ENCODE peak calls at places on chromosomes 16 and 17, in nine cellular contexts. D, G, Y, X, S, F, I, U and M are unnamed samples. For H3K36me3, the result is how much of the 10 kb centered on the place peaks cover.

GRCh38 chr16:28326881-28327610 is 34.7 kb downstream of the SBK1 start:
- DNase-seq in D (peak), G (no peak), Y (peak), X (peak), S (peak), F (peak), I (peak), U (no peak), M (peak)

GRCh38 chr17:40306395-40306794 is 2.6 kb upstream of the RARA start:
- DNase-seq in D (no peak), G (no peak), Y (no peak), X (no peak), S (no peak), F (no peak), I (no peak), U (peak), M (no peak)

GRCh38 chr16:2515180-2515803 is 1.5 kb downstream of the ATP6V0C start:
- DNase-seq in D (no peak), G (no peak), Y (no peak), X (no peak), S (no peak), F (peak), I (no peak), U (no peak), M (no peak)

GRCh38 chr17:5785867-5786509 is 201.7 kb upstream of the NLRP1 start:
- DNase-seq in D (peak), G (no peak), Y (peak), X (no peak), S (no peak), F (no peak), I (no peak), U (no peak), M (no peak)

GRCh38 chr16:4361944-4362311 is 9.7 kb upstream of the VASN start:
- DNase-seq in D (no peak), G (no peak), Y (no peak), X (no peak), S (no peak), F (peak), I (no peak), U (no peak), M (no peak)

GRCh38 chr16:72934661-72935403 is 113.1 kb downstream of the ZFHX3 start:
- DNase-seq in D (no peak), G (no peak), Y (no peak), X (no peak), S (no peak), F (no peak), I (peak), U (no peak), M (no peak)

GRCh38 chr17:70865993-70866804 is 696.9 kb downstream of the KCNJ2 start:
- DNase-seq in D (no peak), G (no peak), Y (peak), X (no peak), S (no peak), F (no peak), I (no peak), U (no peak), M (no peak)

GRCh38 chr17:55620945-55621344 is 101.7 kb downstream of the TMEM100 start:
- DNase-seq in D (no peak), G (no peak), Y (no peak), X (no peak), S (no peak), F (no peak), I (no peak), U (no peak), M (no peak)

GRCh38 chr17:81066072-81066471 is 31.1 kb downstream of the BAIAP2 start:
- DNase-seq in D (peak), G (peak), Y (no peak), X (no peak), S (no peak), F (no peak), I (no peak), U (no peak), M (no peak)

GRCh38 chr17:45155029-45155428 is 6.6 kb upstream of the HEXIM2 start:
- DNase-seq in D (no peak), G (no peak), Y (no peak), X (no peak), S (no peak), F (no peak), I (no peak), U (no peak), M (no peak)

GRCh38 chr16:86075839-86076440 is 177.0 kb downstream of the IRF8 start:
- DNase-seq in D (no peak), G (no peak), Y (no peak), X (no peak), S (no peak), F (peak), I (no peak), U (no peak), M (no peak)

GRCh38 chr16:49716268-49716667 is 139.6 kb downstream of the ZNF423 start:
- DNase-seq in D (no peak), G (no peak), Y (no peak), X (no peak), S (no peak), F (no peak), I (no peak), U (no peak), M (no peak)

GRCh38 chr16:85475233-85475632 is 137.9 kb upstream of the GSE1 start:
- DNase-seq in D (no peak), G (no peak), Y (no peak), X (no peak), S (no peak), F (no peak), I (no peak), U (no peak), M (no peak)

GRCh38 chr16:62077998-62078397 is 41.8 kb upstream of the CDH8 start:
- DNase-seq in D (peak), G (no peak), Y (peak), X (no peak), S (no peak), F (no peak), I (no peak), U (no peak), M (no peak)

GRCh38 chr17:80924111-80924806 is 67.4 kb upstream of the CHMP6 start:
- DNase-seq in D (no peak), G (no peak), Y (no peak), X (no peak), S (no peak), F (peak), I (peak), U (no peak), M (no peak)

GRCh38 chr16:85452364-85453178 is 160.6 kb upstream of the GSE1 start:
- DNase-seq in D (no peak), G (no peak), Y (no peak), X (no peak), S (no peak), F (no peak), I (no peak), U (no peak), M (no peak)

GRCh38 chr16:63922563-63922962 is 1199.3 kb downstream of the CDH11 start:
- DNase-seq in D (no peak), G (no peak), Y (no peak), X (no peak), S (no peak), F (no peak), I (no peak), U (no peak), M (no peak)

GRCh38 chr16:86243571-86244154 is 266.7 kb upstream of the FOXF1 start:
- DNase-seq in D (no peak), G (no peak), Y (no peak), X (peak), S (no peak), F (no peak), I (no peak), U (no peak), M (no peak)

GRCh38 chr17:64385187-64386083 is 5.2 kb downstream of the PECAM1 start:
- DNase-seq in D (peak), G (no peak), Y (peak), X (no peak), S (peak), F (peak), I (peak), U (peak), M (no peak)

GRCh38 chr16:1408171-1408837 is 6.2 kb downstream of the UNKL start:
- DNase-seq in D (peak), G (peak), Y (peak), X (peak), S (peak), F (peak), I (peak), U (peak), M (peak)

GRCh38 chr16:79110953-79111352 is 489.6 kb downstream of the MAF start:
- DNase-seq in D (no peak), G (no peak), Y (no peak), X (no peak), S (no peak), F (no peak), I (no peak), U (no peak), M (no peak)

GRCh38 chr17:19744922-19745757 is 3.0 kb downstream of the ALDH3A1 start:
- DNase-seq in D (peak), G (peak), Y (peak), X (peak), S (peak), F (peak), I (peak), U (peak), M (peak)

GRCh38 chr17:59027750-59028149 is 78.9 kb downstream of the TRIM37 start:
- DNase-seq in D (no peak), G (no peak), Y (no peak), X (no peak), S (no peak), F (no peak), I (no peak), U (no peak), M (no peak)

GRCh38 chr17:77753691-77754265 is 204.7 kb upstream of the TNRC6C start:
- DNase-seq in D (no peak), G (no peak), Y (no peak), X (no peak), S (no peak), F (peak), I (no peak), U (no peak), M (no peak)

GRCh38 chr17:62704381-62704971 is 77.0 kb downstream of the MRC2 start:
- DNase-seq in D (peak), G (peak), Y (peak), X (no peak), S (no peak), F (peak), I (peak), U (peak), M (no peak)

GRCh38 chr16:67504190-67505021 is 21.1 kb upstream of the AGRP start:
- DNase-seq in D (peak), G (no peak), Y (no peak), X (peak), S (peak), F (peak), I (peak), U (no peak), M (no peak)

GRCh38 chr17:60902399-60902798 is 224.7 kb downstream of the BCAS3 start:
- DNase-seq in D (no peak), G (no peak), Y (peak), X (no peak), S (no peak), F (no peak), I (no peak), U (no peak), M (no peak)

GRCh38 chr17:43720311-43721060 is 38.1 kb downstream of the SOST start:
- DNase-seq in D (peak), G (peak), Y (peak), X (peak), S (peak), F (peak), I (peak), U (peak), M (peak)

GRCh38 chr16:46949216-46949892 is 24.1 kb downstream of the DNAJA2 start:
- DNase-seq in D (no peak), G (no peak), Y (no peak), X (no peak), S (no peak), F (no peak), I (no peak), U (no peak), M (no peak)

GRCh38 chr17:18158022-18158600 is 25.5 kb upstream of the ALKBH5 start:
- DNase-seq in D (peak), G (peak), Y (peak), X (peak), S (peak), F (peak), I (peak), U (peak), M (peak)

GRCh38 chr17:14793237-14793636 is 471.9 kb downstream of the PMP22 start:
- DNase-seq in D (no peak), G (no peak), Y (no peak), X (no peak), S (no peak), F (no peak), I (no peak), U (no peak), M (no peak)

GRCh38 chr16:21274172-21274726 is 3.8 kb downstream of the CRYM start:
- DNase-seq in D (no peak), G (no peak), Y (no peak), X (no peak), S (no peak), F (no peak), I (no peak), U (no peak), M (no peak)

GRCh38 chr17:7479389-7480192 is at the start of gene ZBTB4:
- DNase-seq in D (peak), G (peak), Y (peak), X (peak), S (peak), F (peak), I (peak), U (peak), M (peak)

GRCh38 chr16:66619534-66620418 is 15.3 kb downstream of the CMTM3 start:
- DNase-seq in D (no peak), G (no peak), Y (peak), X (no peak), S (no peak), F (peak), I (no peak), U (no peak), M (no peak)

GRCh38 chr16:88993006-88993787 is 16.2 kb upstream of the CBFA2T3 start:
- DNase-seq in D (no peak), G (no peak), Y (peak), X (no peak), S (no peak), F (peak), I (no peak), U (no peak), M (peak)

GRCh38 chr16:4313563-4314531 is 2.0 kb upstream of the GLIS2 start:
- DNase-seq in D (no peak), G (no peak), Y (no peak), X (no peak), S (no peak), F (no peak), I (peak), U (no peak), M (peak)

GRCh38 chr17:19003966-19004600 is 481 bp downstream of the FAM83G start:
- DNase-seq in D (no peak), G (no peak), Y (peak), X (peak), S (no peak), F (no peak), I (no peak), U (peak), M (no peak)

GRCh38 chr17:16351831-16352230 is 1.4 kb downstream of the CENPV start:
- DNase-seq in D (no peak), G (no peak), Y (no peak), X (no peak), S (no peak), F (no peak), I (no peak), U (no peak), M (no peak)

GRCh38 chr16:81612351-81613170 is 166.5 kb upstream of the PLCG2 start:
- DNase-seq in D (no peak), G (peak), Y (no peak), X (no peak), S (peak), F (no peak), I (no peak), U (no peak), M (no peak)

GRCh38 chr16:81610144-81610842 is 165.7 kb downstream of the CMIP start:
- DNase-seq in D (peak), G (peak), Y (no peak), X (no peak), S (peak), F (no peak), I (peak), U (peak), M (no peak)

GRCh38 chr16:81609323-81609892 is 164.8 kb downstream of the CMIP start:
- DNase-seq in D (no peak), G (no peak), Y (no peak), X (no peak), S (no peak), F (no peak), I (no peak), U (no peak), M (no peak)

GRCh38 chr16:81611721-81612120 is 167.1 kb downstream of the CMIP start:
- DNase-seq in D (no peak), G (no peak), Y (no peak), X (no peak), S (no peak), F (no peak), I (no peak), U (no peak), M (no peak)

DNA sequence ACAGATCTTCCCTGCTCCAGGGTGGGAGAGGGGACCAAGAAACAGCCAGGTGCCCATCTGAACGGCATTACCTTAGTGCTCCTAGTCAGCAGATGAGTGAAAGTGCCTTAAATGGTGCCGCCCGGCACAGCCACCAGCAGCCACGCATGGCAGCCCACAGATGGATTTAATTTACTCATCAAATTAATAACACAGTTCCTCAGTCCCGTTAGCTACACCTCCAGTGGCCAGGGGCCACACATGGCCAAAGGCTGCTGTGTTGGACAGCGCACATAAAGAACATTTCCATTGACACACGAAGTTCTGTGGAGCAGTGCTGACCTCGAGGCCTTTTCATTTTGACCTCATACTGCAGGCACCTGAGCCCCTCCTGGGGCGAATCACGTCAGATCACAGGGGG is 166.3 kb downstream of the CMIP start:
- DNase-seq in D (no peak), G (no peak), Y (no peak), X (no peak), S (no peak), F (no peak), I (no peak), U (no peak), M (no peak)
- H3K27ac ChIP-seq in D (no peak), G (peak), Y (no peak), X (peak), S (peak), F (no peak), I (no peak), U (no peak), M (no peak)

DNA sequence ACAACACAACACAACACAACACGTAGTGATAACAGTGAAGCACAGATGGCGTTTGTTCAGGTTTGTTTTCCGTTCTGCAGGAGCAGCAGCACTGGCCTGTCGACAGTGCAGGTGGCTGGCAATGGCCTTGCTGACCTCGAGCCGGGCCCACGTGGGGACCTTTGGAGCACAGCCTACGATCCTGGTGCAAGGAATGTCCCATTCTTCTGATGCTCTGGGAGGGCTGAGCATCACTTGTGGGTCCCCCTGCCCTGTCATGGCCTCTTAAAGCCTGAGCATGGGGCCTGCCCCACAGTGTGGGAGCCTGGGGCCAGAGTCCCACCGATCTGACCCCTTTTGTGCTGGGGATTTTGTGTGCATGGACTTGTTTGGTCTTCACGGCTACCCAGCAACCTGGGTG is 6.8 kb downstream of the MAP2K3 start:
- DNase-seq in D (no peak), G (no peak), Y (no peak), X (no peak), S (no peak), F (peak), I (peak), U (no peak), M (no peak)
- H3K36me3 ChIP-seq in D (under half), G (under half), Y (under half), X (under half), S (under half), F (under half), I (under half), U (under half), M (under half)

DNA sequence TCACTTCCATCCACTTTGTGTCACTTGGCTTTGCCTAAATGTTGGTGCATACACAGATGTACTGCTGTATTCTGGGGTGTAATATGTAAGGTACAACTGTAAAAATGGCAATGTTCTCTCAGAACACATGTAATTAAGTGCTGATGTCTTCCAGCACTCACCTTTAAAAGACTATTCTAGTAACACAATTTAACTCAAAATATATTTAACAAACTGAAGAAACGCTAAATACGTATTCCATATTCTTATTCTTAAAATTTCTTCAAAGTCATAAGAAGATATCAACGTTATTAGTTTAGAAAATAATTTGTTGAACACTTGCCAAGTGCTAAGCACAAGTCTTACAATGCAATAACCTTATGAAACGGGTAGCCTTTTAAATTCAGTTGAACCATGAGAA is 3.6 kb downstream of the CMC2 start:
- DNase-seq in D (no peak), G (no peak), Y (no peak), X (no peak), S (no peak), F (no peak), I (no peak), U (no peak), M (no peak)
- H3K27ac ChIP-seq in D (no peak), G (no peak), Y (no peak), X (no peak), S (peak), F (no peak), I (peak), U (no peak), M (peak)

GRCh38 chr17:76501827-76502307 is 644 bp upstream of the RHBDF2 start:
- DNase-seq in D (no peak), G (no peak), Y (no peak), X (no peak), S (no peak), F (no peak), I (no peak), U (no peak), M (no peak)

GRCh38 chr17:76500745-76501017 is 542 bp downstream of the RHBDF2 start:
- DNase-seq in D (no peak), G (no peak), Y (no peak), X (no peak), S (no peak), F (no peak), I (no peak), U (no peak), M (no peak)

GRCh38 chr17:76501018-76501826 is at the start of gene RHBDF2:
- DNase-seq in D (peak), G (peak), Y (peak), X (peak), S (peak), F (peak), I (peak), U (peak), M (peak)

GRCh38 chr17:76498886-76499667 is 2.1 kb downstream of the RHBDF2 start:
- DNase-seq in D (peak), G (no peak), Y (no peak), X (peak), S (no peak), F (no peak), I (no peak), U (no peak), M (no peak)

GRCh38 chr17:76500074-76500744 is 1.0 kb downstream of the RHBDF2 start:
- DNase-seq in D (peak), G (no peak), Y (no peak), X (no peak), S (no peak), F (no peak), I (no peak), U (no peak), M (no peak)
- H3K36me3 ChIP-seq in D (under half), G (under half), Y (under half), X (under half), S (under half), F (under half), I (under half), U (under half), M (under half)